ENCODE peak calls at places on chromosomes 11 and 22, in four cellular contexts. Q is HAP-1, B is lung, L is body of pancreas. O is an unnamed sample.

GRCh38 chr11:60821827-60822599 is 19.9 kb upstream of the CCDC86 start:
- DNase-seq in Q (no peak), B (no peak), L (no peak), O (no peak)

GRCh38 chr11:117600261-117600783 is 196.7 kb downstream of the DSCAML1 start:
- DNase-seq in Q (no peak), B (no peak), L (no peak), O (no peak)

GRCh38 chr22:30537083-30537731 is 9.3 kb downstream of the SEC14L6 start:
- DNase-seq in Q (no peak), B (no peak), L (no peak), O (no peak)

GRCh38 chr11:65108469-65109123 is 3.1 kb upstream of the TM7SF2 start:
- DNase-seq in Q (no peak), B (peak; percentile 59), L (no peak), O (no peak)

GRCh38 chr11:123069878-123070821 is 8.2 kb upstream of the HSPA8 start:
- DNase-seq in Q (no peak), B (no peak), L (no peak), O (peak; percentile 63)

GRCh38 chr22:48895341-48895740 is 932.3 kb downstream of the BRD1 start:
- DNase-seq in Q (no peak), B (no peak), L (no peak), O (no peak)

GRCh38 chr22:37070744-37071143 is 19.2 kb downstream of the KCTD17 start:
- DNase-seq in Q (no peak), B (no peak), L (no peak), O (no peak)

GRCh38 chr22:26215766-26216165 is 46.5 kb downstream of the SEZ6L start:
- DNase-seq in Q (no peak), B (no peak), L (no peak), O (no peak)

GRCh38 chr11:19237813-19238212 is 2.9 kb downstream of the E2F8 start:
- DNase-seq in Q (peak; percentile 79), B (no peak), L (no peak), O (no peak)

GRCh38 chr11:19239039-19239438 is 1.7 kb downstream of the E2F8 start:
- DNase-seq in Q (no peak), B (no peak), L (no peak), O (no peak)

GRCh38 chr11:19237381-19237780 is 3.4 kb downstream of the E2F8 start:
- DNase-seq in Q (no peak), B (no peak), L (no peak), O (no peak)

GRCh38 chr11:19232910-19233503 is 7.7 kb downstream of the E2F8 start:
- DNase-seq in Q (no peak), B (no peak), L (no peak), O (no peak)

DNA sequence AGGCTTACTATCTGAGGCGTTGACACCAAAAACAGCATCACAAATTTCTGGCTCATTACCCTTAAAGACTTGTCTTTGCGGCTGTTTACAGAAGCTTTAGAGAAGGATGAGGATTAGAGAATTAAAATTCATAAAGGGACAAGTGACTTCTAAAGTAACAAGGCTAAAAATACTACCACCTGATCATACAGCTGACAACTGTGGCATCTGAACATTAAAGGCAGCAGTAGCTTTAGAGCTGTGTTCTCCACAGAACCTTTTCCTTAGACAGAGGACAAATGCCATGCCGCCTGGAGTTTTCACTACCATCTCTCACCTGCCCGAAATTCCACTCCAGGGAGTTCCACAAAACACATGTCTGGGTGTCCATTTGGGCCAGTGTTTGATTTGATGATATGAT is 6.3 kb downstream of the E2F8 start:
- DNase-seq in Q (no peak), B (no peak), L (no peak), O (no peak)
- H3K36me3 ChIP-seq in Q (peaks cover 76% of the 10 kb centered on the region), B (no peaks in the 10 kb centered on the region), L (no peaks in the 10 kb centered on the region), O (no peaks in the 10 kb centered on the region)

GRCh38 chr11:17164361-17165246 is 43.2 kb downstream of the PIK3C2A start:
- DNase-seq in Q (no peak), B (no peak), L (no peak), O (no peak)
- H3K4me1 ChIP-seq in Q (no peaks in the 10 kb centered on the region), B (peaks cover 41% of the 10 kb centered on the region), L (peaks cover 41% of the 10 kb centered on the region), O (peaks cover 33% of the 10 kb centered on the region)

GRCh38 chr11:72793081-72793451 is 781 bp downstream of the STARD10 start:
- DNase-seq in Q (no peak), B (no peak), L (no peak), O (no peak)
- H3K4me3 ChIP-seq in Q (peak overlapping the region; percentile 66), B (no peak overlapping the region), L (no peak overlapping the region), O (peak overlapping the region; percentile 97)

GRCh38 chr22:41873391-41873790 is 40.5 kb downstream of the SREBF2 start:
- DNase-seq in Q (no peak), B (no peak), L (no peak), O (no peak)
- H3K36me3 ChIP-seq in Q (peaks cover 92% of the 10 kb centered on the region), B (peaks cover 19% of the 10 kb centered on the region), L (peaks cover 33% of the 10 kb centered on the region), O (peaks cover 39% of the 10 kb centered on the region)

GRCh38 chr11:35909866-35910265 is 34.0 kb upstream of the LDLRAD3 start:
- DNase-seq in Q (no peak), B (no peak), L (no peak), O (no peak)
- H3K4me1 ChIP-seq in Q (no peaks in the 10 kb centered on the region), B (no peaks in the 10 kb centered on the region), L (peaks cover 18% of the 10 kb centered on the region), O (no peaks in the 10 kb centered on the region)

GRCh38 chr22:24124247-24124646 is 57.0 kb upstream of the SUSD2 start:
- DNase-seq in Q (no peak), B (no peak), L (no peak), O (no peak)
- H3K4me3 ChIP-seq in Q (no peak overlapping the region), B (no peak overlapping the region), L (no peak overlapping the region), O (no peak overlapping the region)

GRCh38 chr22:29341056-29341848 is 25.8 kb upstream of the RASL10A start:
- DNase-seq in Q (no peak), B (no peak), L (no peak), O (no peak)
- H3K36me3 ChIP-seq in Q (peaks cover 66% of the 10 kb centered on the region), B (peaks cover 4% of the 10 kb centered on the region), L (peaks cover 19% of the 10 kb centered on the region), O (peaks cover 43% of the 10 kb centered on the region)

O was measured in CD8-positive, alpha-beta memory T cell.